ENCODE peak calls at places on chromosomes 2 and 18, in five cellular contexts. H is occipital lobe, L is iris pigment epithelial cell, G is GM12865, C is non-pigmented ciliary epithelial cell. D is an unnamed sample.

GRCh38 chr18:34867520-34867919 is 157.4 kb downstream of the DTNA start:
- DNase-seq in C (no peak), L (no peak), G (no peak), H (no peak), D (no peak)

GRCh38 chr2:171410101-171410500 is 23.7 kb downstream of the METTL8 start:
- DNase-seq in L (peak), C (no peak), H (no peak), G (no peak), D (no peak)

GRCh38 chr18:79818036-79818435 is 20.3 kb downstream of the KCNG2 start:
- DNase-seq in C (no peak), G (no peak), L (peak), H (no peak), D (no peak)

GRCh38 chr18:48952287-48953095 is 1.7 kb upstream of the SMAD7 start:
- DNase-seq in G (peak), C (no peak), H (peak), L (peak), D (peak)

GRCh38 chr2:168897449-168897848 is 3.6 kb upstream of the G6PC2 start:
- DNase-seq in G (no peak), L (no peak), C (no peak), H (no peak), D (no peak)

GRCh38 chr2:110716959-110717645 is 15.3 kb upstream of the ACOXL start:
- DNase-seq in G (no peak), C (no peak), H (no peak), L (no peak), D (no peak)

GRCh38 chr2:69381337-69381737 is 5.7 kb downstream of the GFPT1 start:
- DNase-seq in H (no peak), G (no peak), L (peak), C (no peak), D (no peak)

GRCh38 chr2:20015482-20016083 is 3.1 kb upstream of the MATN3 start:
- DNase-seq in L (peak), C (no peak), H (no peak), G (peak), D (no peak)

GRCh38 chr2:221104391-221104811 is 467.7 kb downstream of the EPHA4 start:
- DNase-seq in G (peak), H (peak), L (peak), C (no peak), D (peak)

GRCh38 chr2:1722692-1723091 is 21.6 kb downstream of the PXDN start:
- DNase-seq in L (no peak), H (no peak), C (no peak), G (no peak), D (no peak)

GRCh38 chr18:45838302-45839070 is 13.0 kb downstream of the SIGLEC15 start:
- DNase-seq in H (no peak), C (no peak), L (no peak), G (no peak), D (no peak)

GRCh38 chr18:25223211-25223610 is 128.8 kb downstream of the ZNF521 start:
- DNase-seq in H (no peak), L (no peak), C (no peak), G (no peak), D (no peak)

GRCh38 chr2:67840460-67841068 is 222.2 kb downstream of the C1D start:
- DNase-seq in G (peak), H (peak), L (peak), C (no peak), D (peak)

D was measured in nucleus accumbens.